ENCODE peak calls at places on chromosome 20, in nine cellular contexts. A is cardiac muscle cell; M is CD8-positive, alpha-beta memory T cell; N is CD4-positive, alpha-beta memory T cell; U is lung; C is ascending aorta; E is colonic mucosa; H is brain microvascular endothelial cell; R is suprapubic skin. O is an unnamed sample.

GRCh38 chr20:13800728-13801134 is 15.9 kb downstream of the NDUFAF5 start:
- DNase-seq in A (peak; percentile 30), M (no peak), N (no peak), U (peak; percentile 83), C (no peak), E (peak; percentile 52), H (peak; percentile 69), R (peak; percentile 82), O (peak; percentile 42)

GRCh38 chr20:60138263-60139127 is 180.3 kb downstream of the CDH26 start:
- DNase-seq in A (no peak), M (no peak), N (peak; percentile 42), U (peak; percentile 64), C (no peak), E (peak; percentile 72), H (peak; percentile 50), R (no peak), O (no peak)

GRCh38 chr20:34163316-34163715 is 51.3 kb upstream of the EIF2S2 start:
- DNase-seq in A (no peak), M (no peak), N (no peak), U (no peak), C (no peak), E (no peak), H (no peak), R (no peak), O (no peak)

GRCh38 chr20:11890331-11891080 is 27.2 kb upstream of the BTBD3 start:
- DNase-seq in A (peak; percentile 94), M (no peak), N (peak; percentile 20), U (peak; percentile 90), C (peak; percentile 40), E (peak; percentile 90), H (peak; percentile 87), R (peak; percentile 88), O (peak; percentile 91)

GRCh38 chr20:46139243-46139889 is 21.3 kb downstream of the CD40 start:
- DNase-seq in A (peak; percentile 27), M (no peak), N (no peak), U (no peak), C (no peak), E (no peak), H (no peak), R (no peak), O (no peak)

GRCh38 chr20:16004108-16004854 is 569.0 kb downstream of the KIF16B start:
- DNase-seq in A (peak; percentile 85), M (no peak), N (no peak), U (no peak), C (no peak), E (no peak), H (no peak), R (no peak), O (no peak)

GRCh38 chr20:1017677-1018076 is 15.6 kb upstream of the RSPO4 start:
- DNase-seq in A (no peak), M (no peak), N (no peak), U (no peak), C (no peak), E (no peak), H (no peak), R (no peak), O (no peak)

GRCh38 chr20:34583524-34583923 is 25.0 kb downstream of the MAP1LC3A start:
- DNase-seq in A (no peak), M (no peak), N (no peak), U (no peak), C (no peak), E (no peak), H (no peak), R (no peak), O (no peak)

GRCh38 chr20:62898093-62898964 is 28.0 kb downstream of the DIDO1 start:
- DNase-seq in A (no peak), M (no peak), N (no peak), U (no peak), C (no peak), E (no peak), H (no peak), R (no peak), O (no peak)

GRCh38 chr20:24918579-24919566 is 30.2 kb upstream of the CST7 start:
- DNase-seq in A (no peak), M (no peak), N (no peak), U (peak; percentile 25), C (no peak), E (peak; percentile 15), H (no peak), R (peak; percentile 52), O (no peak)

GRCh38 chr20:17648782-17649730 is 33.0 kb downstream of the RRBP1 start:
- DNase-seq in A (peak; percentile 16), M (no peak), N (peak; percentile 17), U (no peak), C (no peak), E (peak; percentile 58), H (no peak), R (no peak), O (no peak)

GRCh38 chr20:16143596-16143995 is 429.7 kb downstream of the KIF16B start:
- DNase-seq in A (no peak), M (no peak), N (no peak), U (no peak), C (no peak), E (no peak), H (no peak), R (no peak), O (no peak)

GRCh38 chr20:39954585-39954984 is 734.5 kb downstream of the MAFB start:
- DNase-seq in A (no peak), M (no peak), N (no peak), U (no peak), C (no peak), E (no peak), H (no peak), R (no peak), O (no peak)

GRCh38 chr20:9339708-9340107 is 174.7 kb upstream of the LAMP5 start:
- DNase-seq in A (no peak), M (no peak), N (no peak), U (no peak), C (no peak), E (no peak), H (no peak), R (no peak), O (no peak)

GRCh38 chr20:44135811-44136204 is 51.2 kb downstream of the JPH2 start:
- DNase-seq in A (no peak), M (no peak), N (no peak), U (no peak), C (no peak), E (no peak), H (no peak), R (no peak), O (no peak)

GRCh38 chr20:44136579-44136978 is 50.4 kb downstream of the JPH2 start:
- DNase-seq in A (no peak), M (no peak), N (no peak), U (no peak), C (no peak), E (no peak), H (no peak), R (no peak), O (no peak)

GRCh38 chr20:44131704-44132103 is 55.3 kb downstream of the JPH2 start:
- DNase-seq in A (no peak), M (no peak), N (no peak), U (no peak), C (no peak), E (no peak), H (no peak), R (no peak), O (no peak)

GRCh38 chr20:44134897-44135810 is 51.8 kb downstream of the JPH2 start:
- DNase-seq in A (peak; percentile 45), M (no peak), N (no peak), U (no peak), C (no peak), E (no peak), H (no peak), R (no peak), O (no peak)

DNA sequence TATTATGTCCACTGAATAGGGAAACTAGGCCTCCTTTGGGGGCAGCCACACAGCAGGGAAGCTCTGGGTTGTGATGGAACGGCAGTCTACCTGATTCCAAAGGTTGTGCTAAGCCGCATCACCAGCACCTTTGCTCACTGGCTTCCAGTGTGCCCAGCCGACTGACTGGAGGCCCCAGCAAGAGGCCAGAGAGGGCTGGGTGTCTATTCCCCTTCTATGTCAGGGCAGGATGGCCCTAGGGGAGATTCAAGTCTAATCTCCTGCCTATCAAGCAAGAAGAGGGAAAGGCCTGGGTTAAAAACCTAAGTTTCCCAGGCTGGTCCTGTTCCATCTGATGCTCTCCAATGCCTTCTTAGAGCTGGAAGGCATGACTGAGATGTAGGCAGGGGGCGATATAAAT is 53.6 kb downstream of the JPH2 start:
- DNase-seq in A (no peak), M (no peak), N (no peak), U (no peak), C (no peak), E (no peak), H (no peak), R (no peak), O (no peak)
- H3K27ac ChIP-seq in A (peak overlapping the region; percentile 86), M (no peak overlapping the region), N (no peak overlapping the region), U (no peak overlapping the region), C (peak overlapping the region; percentile 26), E (no peak overlapping the region), H (no peak overlapping the region), R (no peak overlapping the region), O (no peak overlapping the region)

GRCh38 chr20:22966787-22967464 is 68.2 kb upstream of the SSTR4 start:
- DNase-seq in A (no peak), M (no peak), N (no peak), U (no peak), C (no peak), E (no peak), H (no peak), R (no peak), O (no peak)
- H3K27ac ChIP-seq in A (no peak overlapping the region), M (no peak overlapping the region), N (no peak overlapping the region), U (no peak overlapping the region), C (no peak overlapping the region), E (no peak overlapping the region), H (no peak overlapping the region), R (no peak overlapping the region), O (no peak overlapping the region)

DNA sequence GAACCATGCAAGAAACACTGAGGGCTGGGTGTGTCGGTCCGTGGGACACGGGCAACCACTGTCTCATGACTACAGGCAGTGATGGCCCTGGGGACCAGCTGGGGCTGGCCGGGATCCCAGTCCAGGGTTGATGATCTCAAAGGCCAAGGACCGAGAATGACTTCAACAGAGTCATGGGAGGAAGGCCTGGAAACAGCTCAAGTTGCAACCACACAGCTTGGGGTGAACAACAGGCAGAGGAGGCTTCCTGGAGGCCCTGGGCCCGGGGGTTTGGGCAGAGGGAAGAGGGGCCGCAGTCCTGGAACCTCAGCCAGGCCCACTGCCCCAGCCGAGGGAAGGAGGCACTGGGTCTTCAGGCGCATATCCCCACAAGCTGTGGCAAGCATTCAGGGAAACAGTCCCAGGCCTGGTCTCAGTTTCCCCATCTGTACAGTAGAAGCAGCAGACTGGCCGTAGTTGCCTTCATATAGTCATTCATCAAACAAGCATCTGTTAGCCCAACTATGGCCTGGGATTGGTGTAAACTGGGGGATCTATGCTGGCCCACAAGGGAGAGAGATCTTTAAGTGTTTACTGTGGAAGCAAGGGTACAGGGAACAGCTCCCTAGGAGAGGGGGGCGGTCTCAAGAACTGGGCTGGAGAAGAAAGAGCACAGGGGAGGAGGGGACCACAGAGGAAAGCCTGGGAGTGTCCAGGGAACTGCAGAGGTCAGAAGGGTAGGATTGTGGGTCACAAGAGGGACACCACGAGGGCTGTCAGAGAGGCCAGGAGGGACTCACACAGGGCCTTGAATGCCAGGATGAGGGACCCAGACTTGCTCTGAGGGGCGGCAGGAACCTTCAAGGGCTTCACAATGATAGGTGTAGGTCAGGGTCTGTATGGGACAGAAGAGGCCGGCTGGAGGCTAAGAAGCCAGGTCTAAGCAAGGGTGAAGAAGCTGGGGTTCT is 2.1 kb downstream of the MYL9 start:
- DNase-seq in A (no peak), M (no peak), N (no peak), U (no peak), C (peak; percentile 73), E (peak; percentile 60), H (peak; percentile 77), R (peak; percentile 91), O (no peak)
- H3K27ac ChIP-seq in A (peak overlapping the region; percentile 100), M (no peak overlapping the region), N (no peak overlapping the region), U (peak overlapping the region; percentile 64), C (peak overlapping the region; percentile 98), E (peak overlapping the region; percentile 80), H (peak overlapping the region; percentile 88), R (peak overlapping the region; percentile 89), O (no peak overlapping the region)

GRCh38 chr20:41887500-41887899 is 269.3 kb upstream of the CHD6 start:
- DNase-seq in A (no peak), M (no peak), N (no peak), U (no peak), C (no peak), E (no peak), H (no peak), R (no peak), O (no peak)
- H3K27ac ChIP-seq in A (no peak overlapping the region), M (no peak overlapping the region), N (no peak overlapping the region), U (no peak overlapping the region), C (no peak overlapping the region), E (no peak overlapping the region), H (no peak overlapping the region), R (no peak overlapping the region), O (no peak overlapping the region)

O was measured in substantia nigra.